ENCODE peak calls at places on chromosomes 11 and 22, in six cellular contexts. C is HepG2, W is H1, T is GM12878, V is HCT116, L is K562. P is an unnamed sample.

GRCh38 chr11:20197881-20198280 is 37.6 kb upstream of the DBX1 start:
- DNase-seq in V (no peak), T (peak; percentile 40), L (no peak), C (no peak), W (no peak), P (no peak)

GRCh38 chr11:129315781-129316579 is 59.7 kb upstream of the BARX2 start:
- DNase-seq in V (peak; percentile 32), T (no peak), L (no peak), W (peak; percentile 54), C (peak; percentile 45), P (no peak)

GRCh38 chr11:123653405-123653996 is 923 bp downstream of the SCN3B start:
- DNase-seq in W (no peak), T (no peak), V (no peak), C (no peak), L (no peak), P (no peak)

GRCh38 chr11:75557649-75558494 is 4.2 kb upstream of the SERPINH1 start:
- DNase-seq in V (no peak), W (no peak), T (no peak), L (no peak), C (no peak), P (peak; percentile 76)

GRCh38 chr11:64148200-64148916 is 17.6 kb downstream of the MACROD1 start:
- DNase-seq in W (peak; percentile 93), L (peak; percentile 78), T (no peak), V (peak; percentile 27), C (peak; percentile 50), P (peak; percentile 73)

GRCh38 chr11:6862961-6863360 is at the start of gene OR10A2:
- DNase-seq in W (no peak), C (no peak), V (no peak), L (no peak), T (no peak), P (no peak)

GRCh38 chr11:22583963-22584492 is 41.6 kb downstream of the FANCF start:
- DNase-seq in T (no peak), V (no peak), C (no peak), W (no peak), L (no peak), P (no peak)

GRCh38 chr11:35682230-35683195 is 19.9 kb downstream of the TRIM44 start:
- DNase-seq in T (no peak), L (no peak), V (no peak), W (no peak), C (no peak), P (peak; percentile 10)

GRCh38 chr22:22048981-22049531 is 66.5 kb upstream of the TOP3B start:
- DNase-seq in W (no peak), L (no peak), V (no peak), T (no peak), C (no peak), P (no peak)

GRCh38 chr22:30891781-30892180 is 76.8 kb downstream of the MORC2 start:
- DNase-seq in L (no peak), V (no peak), W (peak; percentile 27), T (no peak), C (no peak), P (no peak)

GRCh38 chr22:19932367-19933206 is 9.0 kb upstream of the COMT start:
- DNase-seq in L (no peak), W (no peak), C (no peak), T (no peak), V (no peak), P (no peak)

GRCh38 chr22:17303441-17303839 is 65.8 kb upstream of the CECR2 start:
- DNase-seq in C (no peak), T (no peak), W (no peak), L (no peak), V (no peak), P (no peak)

GRCh38 chr11:13290221-13290980 is 12.8 kb downstream of the BMAL1 start:
- DNase-seq in T (no peak), W (no peak), L (no peak), V (no peak), C (no peak), P (no peak)
- H3K79me2 ChIP-seq in T (peaks cover 42% of the 10 kb centered on the region), W (peaks cover under 1% of the 10 kb centered on the region), L (no peaks in the 10 kb centered on the region), V (no peaks in the 10 kb centered on the region), C (no peaks in the 10 kb centered on the region), P (no peaks in the 10 kb centered on the region)

DNA sequence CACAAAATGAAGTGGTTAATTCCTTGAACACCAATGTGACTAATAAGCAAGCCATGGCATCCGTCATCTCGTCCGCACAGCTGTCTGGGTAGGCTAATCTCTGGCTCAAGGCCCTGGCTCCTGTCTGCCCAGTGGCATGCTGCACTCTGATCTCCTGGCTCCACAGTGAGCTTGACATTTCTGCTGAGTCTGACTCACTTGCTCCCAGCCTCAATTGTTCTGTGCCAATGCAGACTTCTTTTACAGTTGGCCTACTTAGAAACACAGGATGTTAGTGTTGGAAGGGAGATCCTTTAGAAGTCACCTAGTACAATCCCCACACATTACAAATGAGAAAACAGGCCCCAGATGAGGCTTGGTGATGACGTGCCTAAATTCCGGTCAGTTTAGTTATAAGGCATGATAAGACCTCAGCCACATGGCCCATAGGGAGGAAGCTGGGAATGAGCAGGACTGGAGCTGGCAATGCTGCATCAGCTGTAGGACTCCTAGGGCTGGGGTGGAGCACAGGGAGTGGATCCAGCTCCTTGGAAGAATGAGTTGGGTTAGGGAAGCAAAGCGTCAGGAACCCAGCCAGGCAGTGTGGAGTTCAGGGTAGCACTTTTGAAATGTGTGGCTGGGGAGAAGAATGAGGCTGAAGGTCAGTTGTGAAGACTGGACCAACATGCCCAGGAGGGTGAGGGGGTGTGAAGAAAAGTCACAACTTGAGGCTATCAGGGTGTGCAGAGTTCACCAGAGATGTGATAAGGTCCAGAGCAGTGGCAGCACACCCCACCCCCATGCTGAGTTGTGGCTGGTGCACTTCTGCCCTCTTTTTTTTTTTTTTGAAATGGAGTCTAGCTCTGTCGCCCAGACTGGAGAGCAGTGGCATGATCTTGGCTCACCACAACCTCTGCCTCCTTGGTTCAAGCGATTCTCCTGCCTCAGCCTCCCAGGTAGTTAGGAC is 70.2 kb upstream of the EED start:
- DNase-seq in C (peak; percentile 61), L (peak; percentile 76), V (no peak), W (no peak), T (no peak), P (peak; percentile 100)
- TF ChIP-seq POLR2A in C (no peak), L (no peak), V (no peak), W (no peak), T (no peak), P (no peak)

GRCh38 chr11:130437848-130438247 is 9.4 kb upstream of the ADAMTS8 start:
- DNase-seq in L (no peak), V (no peak), W (no peak), T (no peak), C (no peak), P (no peak)
- H3K4me2 ChIP-seq in L (no peak overlapping the region), V (no peak overlapping the region), W (no peak overlapping the region), T (no peak overlapping the region), C (no peak overlapping the region), P (no peak overlapping the region)

GRCh38 chr22:35418088-35418487 is 18.1 kb downstream of the MCM5 start:
- DNase-seq in V (no peak), W (no peak), C (no peak), T (no peak), L (no peak), P (no peak)
- H3K79me2 ChIP-seq in V (no peaks in the 10 kb centered on the region), W (peaks cover 2% of the 10 kb centered on the region), C (no peaks in the 10 kb centered on the region), T (no peaks in the 10 kb centered on the region), L (no peaks in the 10 kb centered on the region), P (no peaks in the 10 kb centered on the region)

GRCh38 chr11:10478066-10478465 is 23.0 kb downstream of the AMPD3 start:
- DNase-seq in C (no peak), V (no peak), T (no peak), W (no peak), L (no peak), P (no peak)
- TF ChIP-seq POLR2A in C (no peak), V (no peak), T (no peak), W (no peak), L (no peak), P (no peak)

DNA sequence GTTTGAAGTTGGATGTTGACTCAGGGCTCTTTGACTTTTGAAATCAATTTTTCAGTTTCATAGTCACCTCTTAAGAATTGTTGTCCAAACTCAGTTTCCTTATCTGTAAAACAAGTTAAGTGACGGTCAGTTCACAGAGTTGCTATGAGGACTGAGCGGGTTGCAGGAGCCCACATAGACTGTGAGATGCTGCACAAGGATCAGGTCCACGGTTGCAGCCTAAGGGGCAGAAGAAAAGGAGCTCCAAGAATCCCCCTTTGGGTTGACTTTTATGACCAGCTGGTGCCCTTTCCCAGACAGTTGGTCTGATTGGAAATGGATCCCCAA is 55.5 kb upstream of the TIMP3 start:
- DNase-seq in W (no peak), C (no peak), V (no peak), L (no peak), T (no peak), P (no peak)
- H3K4me2 ChIP-seq in W (no peak overlapping the region), C (no peak overlapping the region), V (peak overlapping the region; percentile 76), L (no peak overlapping the region), T (no peak overlapping the region), P (no peak overlapping the region)